ENCODE peak calls at places on chromosomes 16 and 17, in six cellular contexts. P is HepG2, X is HCT116, B is GM12878, Y is H1, J is K562. U is an unnamed sample.

GRCh38 chr17:8337802-8338744 is 1.6 kb upstream of the ODF4 start:
- DNase-seq in P (no peak), X (no peak), B (no peak), Y (no peak), J (no peak), U (no peak)

GRCh38 chr17:49069585-49070273 is 62.8 kb upstream of the B4GALNT2 start:
- DNase-seq in P (no peak), X (no peak), B (no peak), Y (no peak), J (no peak), U (no peak)

GRCh38 chr16:70780546-70780945 is 20.4 kb downstream of the VAC14 start:
- DNase-seq in P (no peak), X (no peak), B (no peak), Y (no peak), J (no peak), U (no peak)

GRCh38 chr16:57981636-57982035 is 10.7 kb upstream of the CNGB1 start:
- DNase-seq in P (no peak), X (no peak), B (no peak), Y (no peak), J (no peak), U (no peak)

GRCh38 chr16:69329369-69330285 is 761 bp downstream of the PDF start:
- DNase-seq in P (no peak), X (no peak), B (no peak), Y (no peak), J (no peak), U (no peak)

GRCh38 chr17:76569607-76570279 is 15.9 kb downstream of the ST6GALNAC2 start:
- DNase-seq in P (peak), X (no peak), B (no peak), Y (no peak), J (no peak), U (no peak)

GRCh38 chr17:20091161-20092029 is 82.2 kb downstream of the SPECC1 start:
- DNase-seq in P (no peak), X (no peak), B (no peak), Y (no peak), J (no peak), U (no peak)

GRCh38 chr17:8068736-8069586 is 18.6 kb downstream of the ALOX12B start:
- DNase-seq in P (no peak), X (no peak), B (no peak), Y (no peak), J (no peak), U (no peak)

GRCh38 chr17:49473900-49474751 is 21.0 kb upstream of the NGFR start:
- DNase-seq in P (peak), X (no peak), B (no peak), Y (no peak), J (no peak), U (no peak)

GRCh38 chr17:74712756-74713155 is at the start of gene CD300LF:
- DNase-seq in P (no peak), X (no peak), B (no peak), Y (no peak), J (no peak), U (no peak)

GRCh38 chr17:1069847-1070246 is 72.9 kb downstream of the TIMM22 start:
- DNase-seq in P (no peak), X (no peak), B (no peak), Y (no peak), J (no peak), U (no peak)

GRCh38 chr17:18377437-18378204 is at the start of gene EVPLL:
- DNase-seq in P (no peak), X (no peak), B (no peak), Y (no peak), J (no peak), U (no peak)

GRCh38 chr17:47696717-47697642 is 3.0 kb downstream of the TBKBP1 start:
- DNase-seq in P (no peak), X (no peak), B (no peak), Y (no peak), J (no peak), U (no peak)

GRCh38 chr17:36617773-36618172 is 16.4 kb downstream of the MRM1 start:
- DNase-seq in P (no peak), X (no peak), B (no peak), Y (no peak), J (no peak), U (no peak)

GRCh38 chr16:79294568-79294967 is 306.0 kb downstream of the MAF start:
- DNase-seq in P (peak), X (no peak), B (no peak), Y (no peak), J (no peak), U (no peak)

GRCh38 chr17:7280519-7281073 is 922 bp upstream of the SLC2A4 start:
- DNase-seq in P (peak), X (peak), B (peak), Y (peak), J (peak), U (peak)

GRCh38 chr16:65002265-65002664 is 119.6 kb downstream of the CDH11 start:
- DNase-seq in P (no peak), X (no peak), B (no peak), Y (no peak), J (no peak), U (no peak)

GRCh38 chr16:21116148-21116693 is 34.4 kb downstream of the DNAH3 start:
- DNase-seq in P (peak), X (no peak), B (no peak), Y (no peak), J (no peak), U (no peak)

GRCh38 chr17:37848690-37849616 is 75.3 kb upstream of the TBC1D3K start:
- DNase-seq in P (no peak), X (peak), B (peak), Y (no peak), J (no peak), U (no peak)

GRCh38 chr17:77735341-77736206 is 222.9 kb upstream of the TNRC6C start:
- DNase-seq in P (no peak), X (no peak), B (no peak), Y (no peak), J (peak), U (no peak)

GRCh38 chr16:86826931-86827330 is 248.6 kb downstream of the FOXL1 start:
- DNase-seq in P (no peak), X (no peak), B (no peak), Y (no peak), J (no peak), U (peak)

GRCh38 chr16:86951041-86951822 is 366.0 kb downstream of the C16orf95 start:
- DNase-seq in P (no peak), X (no peak), B (no peak), Y (no peak), J (no peak), U (no peak)

GRCh38 chr16:6573577-6573976 is 759.1 kb upstream of the RBFOX1 start:
- DNase-seq in P (peak), X (no peak), B (no peak), Y (peak), J (no peak), U (peak)

GRCh38 chr17:41403409-41404023 is 6.1 kb upstream of the KRT31 start:
- DNase-seq in P (no peak), X (peak), B (no peak), Y (no peak), J (no peak), U (no peak)

GRCh38 chr17:61150686-61151299 is 248.8 kb upstream of the TBX2 start:
- DNase-seq in P (no peak), X (no peak), B (no peak), Y (no peak), J (no peak), U (no peak)

GRCh38 chr17:82875418-82875856 is 35.6 kb upstream of the ZNF750 start:
- DNase-seq in P (peak), X (no peak), B (no peak), Y (peak), J (no peak), U (no peak)

GRCh38 chr17:31269597-31269996 is 27.4 kb downstream of the OMG start:
- DNase-seq in P (peak), X (peak), B (no peak), Y (no peak), J (no peak), U (peak)

GRCh38 chr17:42023524-42024349 is 3.8 kb downstream of the NKIRAS2 start:
- DNase-seq in P (no peak), X (no peak), B (no peak), Y (no peak), J (no peak), U (no peak)

GRCh38 chr16:873889-874288 is 73.4 kb upstream of the GNG13 start:
- DNase-seq in P (no peak), X (no peak), B (no peak), Y (no peak), J (no peak), U (no peak)

GRCh38 chr17:76917829-76918228 is 49.6 kb downstream of the MGAT5B start:
- DNase-seq in P (no peak), X (no peak), B (no peak), Y (no peak), J (no peak), U (no peak)

GRCh38 chr17:30316736-30317135 is 17.1 kb downstream of the TMIGD1 start:
- DNase-seq in P (no peak), X (no peak), B (no peak), Y (no peak), J (no peak), U (no peak)

GRCh38 chr17:7803981-7804380 is 30.0 kb upstream of the KDM6B start:
- DNase-seq in P (no peak), X (no peak), B (no peak), Y (no peak), J (no peak), U (no peak)

GRCh38 chr16:59044616-59045015 is 310.5 kb upstream of the GOT2 start:
- DNase-seq in P (no peak), X (no peak), B (no peak), Y (no peak), J (no peak), U (no peak)

GRCh38 chr16:46658925-46659324 is 30.1 kb downstream of the VPS35 start:
- DNase-seq in P (no peak), X (no peak), B (peak), Y (no peak), J (no peak), U (no peak)

GRCh38 chr16:12869681-12870427 is 31.5 kb upstream of the SHISA9 start:
- DNase-seq in P (no peak), X (no peak), B (no peak), Y (no peak), J (no peak), U (no peak)

GRCh38 chr16:82240111-82240510 is 70.1 kb upstream of the MPHOSPH6 start:
- DNase-seq in P (no peak), X (no peak), B (no peak), Y (no peak), J (no peak), U (no peak)

GRCh38 chr17:74584714-74585113 is 7.4 kb downstream of the CD300LD start:
- DNase-seq in P (no peak), X (no peak), B (no peak), Y (no peak), J (no peak), U (no peak)

GRCh38 chr17:19830061-19830460 is 37.7 kb downstream of the ULK2 start:
- DNase-seq in P (no peak), X (no peak), B (no peak), Y (no peak), J (no peak), U (no peak)

GRCh38 chr17:71472809-71473789 is 647.7 kb upstream of the SOX9 start:
- DNase-seq in P (peak), X (peak), B (no peak), Y (no peak), J (peak), U (peak)

GRCh38 chr17:71464241-71464640 is 656.6 kb upstream of the SOX9 start:
- DNase-seq in P (no peak), X (no peak), B (no peak), Y (no peak), J (no peak), U (no peak)

GRCh38 chr17:71467719-71468118 is 653.1 kb upstream of the SOX9 start:
- DNase-seq in P (no peak), X (no peak), B (no peak), Y (no peak), J (no peak), U (no peak)

GRCh38 chr17:71470062-71470461 is 650.8 kb upstream of the SOX9 start:
- DNase-seq in P (no peak), X (no peak), B (no peak), Y (no peak), J (no peak), U (no peak)
- TF ChIP-seq ZNF274 in P (no peak), X (no peak), B (no peak), Y (no peak), J (no peak), U (no peak)

DNA sequence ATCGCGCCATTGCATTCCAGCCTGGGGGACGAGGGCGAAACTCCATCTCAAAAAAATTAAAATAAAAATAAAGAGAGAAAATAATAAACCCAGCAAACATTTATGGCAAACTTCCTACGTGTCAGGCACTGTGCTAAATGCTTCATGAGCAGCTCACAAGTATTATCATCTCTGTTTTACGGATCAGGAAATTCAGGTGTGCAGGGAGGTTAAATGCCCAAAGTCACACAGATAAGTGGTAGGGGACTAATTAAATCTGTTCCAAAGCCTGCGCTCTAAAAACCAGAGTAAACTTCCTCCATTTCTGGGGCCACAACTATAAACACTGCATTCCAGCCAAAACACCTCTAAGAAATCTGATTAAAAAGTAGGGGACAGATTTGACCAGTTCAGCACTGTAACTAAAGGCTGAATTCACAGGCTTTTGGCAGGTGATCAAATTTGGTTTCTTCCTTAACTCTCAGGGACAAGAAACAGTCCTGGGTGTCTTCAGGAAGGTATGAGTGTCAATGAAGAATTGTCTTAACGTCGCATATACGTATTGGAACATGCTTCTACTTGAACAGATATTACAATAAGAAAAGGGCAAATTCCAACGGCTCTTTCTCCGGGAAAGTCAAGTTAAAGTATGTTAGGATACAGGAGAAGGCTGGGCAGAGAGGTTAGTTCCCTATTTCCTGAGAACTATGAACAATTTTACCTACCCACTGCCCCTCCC is 976 bp downstream of the STRADA start:
- DNase-seq in P (no peak), X (no peak), B (no peak), Y (no peak), J (no peak), U (no peak)
- TF ChIP-seq ZNF274 in P (no peak), X (no peak), B (no peak), Y (no peak), J (no peak), U (no peak)

DNA sequence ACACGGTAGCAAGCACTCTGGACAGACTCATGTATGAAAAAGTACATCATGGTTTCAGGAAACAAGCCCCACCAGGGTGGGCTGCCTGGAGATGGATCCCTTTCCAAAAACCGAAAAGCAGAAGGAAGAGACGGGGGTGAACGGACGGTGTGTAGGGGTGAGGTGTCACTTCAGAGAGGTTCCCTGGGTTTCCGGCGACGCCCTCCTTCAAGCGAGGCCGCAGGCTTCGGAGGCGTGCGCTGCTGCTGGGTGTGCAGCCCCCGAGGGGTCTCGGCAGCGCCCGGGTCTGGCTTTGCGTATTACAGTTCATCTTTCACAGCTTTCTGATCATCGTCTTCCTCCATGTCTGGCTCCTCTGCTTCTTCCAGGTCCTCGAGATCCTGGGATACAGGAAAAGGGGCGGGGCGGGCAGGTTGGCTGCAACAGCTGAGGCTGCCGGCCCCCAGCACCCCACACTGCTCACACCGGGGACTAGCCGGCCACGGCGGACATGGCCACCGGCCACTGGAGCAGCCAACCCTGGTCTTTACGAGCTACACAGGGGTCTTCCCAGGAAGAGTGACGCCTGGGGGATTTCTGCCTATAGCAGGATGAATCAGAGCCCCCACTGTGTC is 9.0 kb upstream of the PPP1R27 start:
- DNase-seq in P (no peak), X (no peak), B (no peak), Y (no peak), J (no peak), U (no peak)
- TF ChIP-seq ZNF274 in P (no peak), X (no peak), B (no peak), Y (no peak), J (no peak), U (no peak)

DNA sequence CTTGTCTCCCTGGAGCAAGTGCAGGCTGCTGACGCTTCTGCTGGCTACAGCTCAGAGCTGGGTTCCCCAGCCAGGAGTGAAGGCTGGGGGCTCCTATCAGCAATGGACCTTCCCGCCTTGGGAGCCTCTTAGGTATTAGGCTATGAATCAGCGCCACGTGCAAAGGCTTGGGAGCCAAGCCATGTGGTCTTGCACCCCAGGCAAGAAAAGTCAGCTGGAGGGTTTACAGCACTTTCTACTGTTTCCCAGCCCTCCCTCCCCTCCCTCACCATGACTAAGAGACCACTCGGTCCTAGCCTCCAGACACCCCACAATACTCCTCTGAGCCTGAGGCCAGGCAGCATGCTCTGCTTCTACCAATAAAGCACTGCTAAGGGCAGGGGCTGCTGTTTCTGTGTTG is 12.3 kb downstream of the EPX start:
- DNase-seq in P (no peak), X (no peak), B (no peak), Y (no peak), J (no peak), U (no peak)
- TF ChIP-seq ZNF274 in P (no peak), X (no peak), B (no peak), Y (no peak), J (no peak), U (no peak)

GRCh38 chr17:43627657-43628650 is 33.8 kb downstream of the MEOX1 start:
- DNase-seq in P (no peak), X (no peak), B (no peak), Y (no peak), J (no peak), U (no peak)
- TF ChIP-seq ZNF274 in P (no peak), X (no peak), B (no peak), Y (no peak), J (no peak), U (no peak)

GRCh38 chr16:48098472-48098871 is 57.3 kb downstream of the ABCC12 start:
- DNase-seq in P (no peak), X (no peak), B (no peak), Y (no peak), J (no peak), U (no peak)

GRCh38 chr16:48099455-48099854 is 56.3 kb downstream of the ABCC12 start:
- DNase-seq in P (no peak), X (peak), B (no peak), Y (no peak), J (peak), U (no peak)

GRCh38 chr16:48102083-48103008 is 53.4 kb downstream of the ABCC12 start:
- DNase-seq in P (no peak), X (no peak), B (no peak), Y (no peak), J (no peak), U (no peak)

GRCh38 chr16:48105456-48105855 is 50.3 kb downstream of the ABCC12 start:
- DNase-seq in P (no peak), X (no peak), B (no peak), Y (no peak), J (no peak), U (no peak)

DNA sequence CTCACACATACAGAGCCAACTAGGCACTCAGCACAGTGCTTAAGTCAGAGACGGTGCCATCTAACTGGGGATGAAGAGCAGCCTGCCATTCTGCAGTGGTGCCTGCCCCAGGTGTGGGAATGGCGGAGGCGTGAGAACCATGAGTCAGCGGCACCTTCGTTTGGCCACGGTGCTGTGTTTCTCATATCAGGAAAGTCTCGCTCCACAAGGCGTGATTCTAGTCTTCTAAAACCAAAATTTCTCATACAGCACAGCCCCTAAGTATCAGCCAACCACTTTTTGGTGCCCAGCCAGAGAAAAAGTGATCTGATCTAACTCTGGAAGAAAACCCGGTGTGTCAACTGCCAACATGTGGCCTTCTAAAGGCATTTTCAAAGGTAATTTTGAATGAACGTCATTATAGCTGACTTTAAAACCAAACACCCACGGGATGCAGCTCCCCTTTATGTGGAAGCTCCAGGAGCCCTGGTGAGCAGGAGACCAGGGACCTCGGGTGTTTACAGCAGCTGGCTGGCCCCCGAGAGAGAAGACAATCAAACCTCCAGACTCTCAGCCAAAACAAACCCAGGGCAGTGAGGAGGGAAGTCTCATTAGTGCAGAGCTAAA is 54.6 kb downstream of the ABCC12 start:
- DNase-seq in P (no peak), X (no peak), B (peak), Y (no peak), J (no peak), U (no peak)
- TF ChIP-seq ZNF274 in P (no peak), X (no peak), B (no peak), Y (no peak), J (no peak), U (no peak)

GRCh38 chr17:9768381-9768934 is 22.9 kb downstream of the DHRS7C start:
- DNase-seq in P (peak), X (peak), B (no peak), Y (no peak), J (peak), U (no peak)
- TF ChIP-seq ZNF274 in P (no peak), X (no peak), B (no peak), Y (no peak), J (no peak), U (no peak)

DNA sequence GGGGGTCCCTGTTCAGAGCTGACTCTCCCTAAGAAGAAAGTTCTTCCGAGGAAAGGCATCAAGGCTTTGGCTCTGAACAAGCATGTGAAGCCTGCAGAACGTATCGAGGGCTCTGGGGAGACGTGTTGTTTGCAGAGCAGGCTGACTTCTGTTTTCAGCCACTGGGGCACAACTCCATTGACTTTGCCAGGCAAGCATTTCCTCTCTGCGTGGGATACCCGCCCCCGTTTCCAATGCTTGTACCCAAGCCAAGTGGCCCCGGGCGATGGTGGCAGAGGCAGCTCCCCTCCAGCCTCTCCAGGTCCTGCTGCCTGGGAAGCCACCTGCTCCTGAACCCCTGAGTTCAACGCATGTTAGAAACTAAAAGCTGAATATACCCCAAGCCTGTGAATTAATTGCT is 255.7 kb downstream of the RBFOX3 start:
- DNase-seq in P (no peak), X (no peak), B (no peak), Y (no peak), J (no peak), U (no peak)
- TF ChIP-seq ZNF274 in P (no peak), X (no peak), B (no peak), Y (no peak), J (no peak), U (no peak)